ENCODE peak calls at places on chromosomes 6 and 20, in seven cellular contexts. I is GM23248, P is HCT116, G is hepatocyte, W is SK-N-SH, B is PC-3, U is PC-9. L is an unnamed sample.

GRCh38 chr6:87944541-87944954 is 103.1 kb upstream of the SPACA1 start:
- DNase-seq in B (peak; percentile 60), P (no peak), I (peak; percentile 87), G (peak; percentile 74), U (peak; percentile 55), W (peak; percentile 10), L (peak; percentile 31)

GRCh38 chr6:95847061-95847460 is 168.7 kb upstream of the FUT9 start:
- DNase-seq in U (no peak), G (no peak), I (no peak), W (no peak), B (no peak), P (no peak), L (peak; percentile 43)

GRCh38 chr20:36573798-36574277 is 441 bp downstream of the TGIF2 start:
- DNase-seq in U (peak; percentile 12), I (peak; percentile 33), B (no peak), G (no peak), P (no peak), W (peak; percentile 73), L (no peak)

GRCh38 chr6:143745160-143746133 is 67.7 kb downstream of the PHACTR2 start:
- DNase-seq in G (peak; percentile 80), I (peak; percentile 43), B (peak; percentile 48), W (peak; percentile 19), U (peak; percentile 80), P (peak; percentile 15), L (peak; percentile 72)

GRCh38 chr6:129031051-129031599 is 148.2 kb downstream of the LAMA2 start:
- DNase-seq in W (no peak), G (no peak), I (peak; percentile 84), U (no peak), B (peak; percentile 17), P (no peak), L (no peak)

GRCh38 chr20:6746901-6747609 is 20.4 kb upstream of the BMP2 start:
- DNase-seq in U (no peak), I (no peak), G (no peak), P (no peak), B (peak; percentile 51), W (no peak), L (peak; percentile 33)

GRCh38 chr6:25344827-25345226 is 65.7 kb downstream of the CARMIL1 start:
- DNase-seq in I (no peak), W (no peak), U (no peak), G (no peak), B (no peak), P (no peak), L (no peak)

GRCh38 chr6:86706449-86706848 is 230.9 kb upstream of the HTR1E start:
- DNase-seq in W (no peak), I (no peak), U (no peak), G (no peak), P (no peak), B (peak; percentile 3), L (peak; percentile 71)

GRCh38 chr6:15464211-15464725 is 198.6 kb downstream of the DTNBP1 start:
- DNase-seq in P (peak; percentile 24), B (peak; percentile 54), W (no peak), U (peak; percentile 34), I (no peak), G (no peak), L (peak; percentile 77)

GRCh38 chr6:24919404-24919892 is 16.3 kb downstream of the RIPOR2 start:
- DNase-seq in I (no peak), G (no peak), B (no peak), U (no peak), W (no peak), P (no peak), L (peak; percentile 39)

GRCh38 chr6:101116337-101116736 is 235.2 kb upstream of the ASCC3 start:
- DNase-seq in U (no peak), P (no peak), G (no peak), B (no peak), W (no peak), I (no peak), L (peak; percentile 18)

GRCh38 chr6:170268216-170269129 is 22.4 kb downstream of the DLL1 start:
- DNase-seq in B (no peak), U (no peak), I (no peak), W (no peak), P (no peak), G (no peak), L (no peak)

GRCh38 chr6:30060634-30060981 is 457 bp upstream of the POLR1H start:
- DNase-seq in P (no peak), W (no peak), I (peak; percentile 84), G (peak; percentile 55), U (no peak), B (no peak), L (peak; percentile 50)

GRCh38 chr20:44228465-44229258 is 18.1 kb upstream of the OSER1 start:
- DNase-seq in B (peak; percentile 42), G (no peak), I (no peak), P (no peak), W (no peak), U (no peak), L (no peak)

GRCh38 chr6:4478098-4478497 is 298.1 kb upstream of the CDYL start:
- DNase-seq in B (no peak), U (no peak), P (no peak), I (no peak), G (no peak), W (no peak), L (no peak)

GRCh38 chr6:4472953-4473642 is 303.1 kb upstream of the CDYL start:
- DNase-seq in G (no peak), P (no peak), B (no peak), U (no peak), W (no peak), I (no peak), L (no peak)

GRCh38 chr6:4472222-4472621 is 304.0 kb upstream of the CDYL start:
- DNase-seq in I (no peak), B (no peak), P (no peak), U (no peak), W (no peak), G (no peak), L (no peak)

GRCh38 chr6:4470698-4471210 is 305.4 kb upstream of the CDYL start:
- DNase-seq in P (no peak), G (no peak), U (no peak), I (no peak), W (no peak), B (no peak), L (peak; percentile 5)

DNA sequence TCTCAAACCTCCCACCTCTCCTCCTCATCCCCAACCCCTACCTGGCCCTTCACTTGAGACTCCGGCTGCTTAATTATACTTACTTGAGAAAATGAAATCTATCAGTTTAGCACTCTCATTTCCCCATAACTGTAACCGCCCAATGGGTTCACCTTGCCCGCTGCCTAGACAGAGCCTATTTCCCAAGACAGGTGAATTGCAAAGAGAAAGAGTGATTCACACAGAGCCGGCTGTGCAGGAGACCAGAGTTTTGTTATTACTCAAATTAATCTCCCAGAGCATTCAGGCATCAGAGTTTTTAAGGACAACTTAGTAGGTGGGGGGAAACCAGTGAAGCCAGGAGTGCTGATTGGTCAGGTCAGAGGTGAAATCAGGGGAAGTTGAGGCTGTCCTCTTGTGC is 301.4 kb upstream of the CDYL start:
- DNase-seq in W (no peak), P (no peak), G (no peak), B (no peak), U (no peak), I (no peak), L (no peak)
- H3K9me2 ChIP-seq in W (no peaks in the 10 kb centered on the region), P (no peaks in the 10 kb centered on the region), G (no peaks in the 10 kb centered on the region), B (no peaks in the 10 kb centered on the region), U (no peaks in the 10 kb centered on the region), I (no peaks in the 10 kb centered on the region), L (peaks cover 12% of the 10 kb centered on the region)

GRCh38 chr6:44311304-44311703 is 1.8 kb downstream of the AARS2 start:
- DNase-seq in P (no peak), G (no peak), B (no peak), U (no peak), W (no peak), I (no peak), L (no peak)

GRCh38 chr6:44310241-44310640 is 2.9 kb downstream of the AARS2 start:
- DNase-seq in G (no peak), B (no peak), I (no peak), W (no peak), U (no peak), P (no peak), L (no peak)

GRCh38 chr6:44309631-44310030 is 3.5 kb downstream of the AARS2 start:
- DNase-seq in U (no peak), W (no peak), P (no peak), B (no peak), G (no peak), I (no peak), L (no peak)

GRCh38 chr6:44312901-44313788 is at the start of gene AARS2:
- DNase-seq in P (peak; percentile 81), U (peak; percentile 83), B (peak; percentile 89), W (peak; percentile 92), G (peak; percentile 92), I (peak; percentile 88), L (peak; percentile 95)

GRCh38 chr6:44311767-44312166 is 1.4 kb downstream of the AARS2 start:
- DNase-seq in U (no peak), P (no peak), G (no peak), I (no peak), B (no peak), W (no peak), L (no peak)
- H3K4me3 ChIP-seq in U (peak overlapping the region; percentile 99), P (peak overlapping the region; percentile 97), G (no peak overlapping the region), I (peak overlapping the region; percentile 85), B (peak overlapping the region; percentile 88), W (peak overlapping the region; percentile 96), L (peak overlapping the region; percentile 79)

DNA sequence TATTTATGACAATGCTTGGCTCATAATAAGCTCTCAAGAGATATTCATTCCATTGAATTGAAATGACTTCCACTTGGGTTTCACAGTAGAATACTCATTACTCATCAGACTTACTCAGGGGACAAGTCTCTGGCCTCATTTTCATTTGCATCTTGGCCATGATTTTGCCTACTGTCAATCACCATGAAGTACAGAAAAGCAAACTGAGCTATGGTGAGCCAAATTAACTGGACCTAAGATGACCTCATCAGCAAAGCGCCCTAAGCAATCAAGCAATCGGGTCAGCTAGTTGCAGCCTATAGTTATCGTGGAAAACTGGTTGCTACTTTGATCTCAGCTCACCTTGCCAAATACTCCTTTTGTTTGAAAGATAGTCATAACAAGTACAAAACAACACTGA is 494.7 kb upstream of the SLC35B3 start:
- DNase-seq in P (no peak), I (no peak), B (no peak), G (no peak), U (no peak), W (no peak), L (no peak)
- H3K9me2 ChIP-seq in P (no peaks in the 10 kb centered on the region), I (no peaks in the 10 kb centered on the region), B (no peaks in the 10 kb centered on the region), G (no peaks in the 10 kb centered on the region), U (no peaks in the 10 kb centered on the region), W (no peaks in the 10 kb centered on the region), L (no peaks in the 10 kb centered on the region)

DNA sequence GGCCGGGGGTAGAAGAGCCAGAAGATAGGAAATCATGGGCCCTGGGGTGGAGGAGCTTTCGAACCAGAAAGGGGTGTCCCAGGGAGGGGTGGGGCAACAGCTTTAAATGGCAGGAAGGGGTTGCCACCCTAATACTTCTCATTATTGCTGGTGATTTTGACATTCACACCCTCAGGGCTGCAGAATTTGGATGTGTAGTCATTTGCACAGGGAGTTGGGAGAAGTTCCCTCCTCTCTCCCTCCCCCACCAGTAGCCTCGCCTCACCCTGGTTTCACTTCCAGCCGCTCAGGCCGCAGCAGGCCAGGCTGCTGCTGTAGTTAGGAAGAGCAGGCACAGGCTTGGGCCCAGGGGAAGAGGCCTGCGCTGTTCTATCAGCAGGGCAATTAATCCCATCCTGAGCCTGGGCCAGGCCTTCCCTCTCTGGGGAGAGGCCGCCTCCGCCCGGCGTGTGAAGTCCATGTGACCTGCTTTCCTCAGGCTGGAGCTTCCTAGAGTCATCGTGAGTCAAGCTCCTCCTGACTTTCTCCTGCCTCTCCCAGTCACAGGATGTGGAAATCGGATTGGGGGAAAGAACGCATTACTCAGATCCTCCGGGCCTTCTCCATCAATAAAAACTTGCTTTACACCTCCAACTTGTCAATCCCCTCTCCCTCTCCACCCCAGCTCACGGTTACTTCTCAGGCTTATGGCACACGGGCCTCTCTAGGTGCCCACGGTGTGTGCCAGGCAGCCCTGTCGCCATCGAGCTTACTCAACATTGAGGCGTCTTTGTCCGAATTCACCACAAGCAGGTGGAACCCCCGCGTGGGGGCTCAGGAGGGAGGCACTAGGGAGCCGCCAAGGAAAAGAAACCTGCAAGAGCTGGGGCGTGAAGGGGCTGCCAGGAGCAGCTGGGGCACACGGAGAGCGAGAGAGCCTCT is 7.8 kb downstream of the ADTRP start:
- DNase-seq in G (peak; percentile 90), W (peak; percentile 24), I (peak; percentile 99), U (peak; percentile 81), P (peak; percentile 89), B (peak; percentile 98), L (peak; percentile 35)
- H3K4me3 ChIP-seq in G (no peak overlapping the region), W (no peak overlapping the region), I (peak overlapping the region; percentile 7), U (peak overlapping the region; percentile 52), P (peak overlapping the region; percentile 37), B (peak overlapping the region; percentile 29), L (no peak overlapping the region)

L was measured in GM23338.